ENCODE peak calls at places on chromosomes 6 and 20, in six cellular contexts. Q, H, U, Y, E and M are unnamed samples.

GRCh38 chr6:169288591-169288990 is 34.9 kb upstream of the THBS2 start:
- DNase-seq in Q (no peak), H (peak; percentile 31), Y (no peak), U (no peak), E (no peak), M (no peak)

GRCh38 chr6:33577106-33577535 is 3.0 kb downstream of the BAK1 start:
- DNase-seq in U (no peak), Y (no peak), H (peak; percentile 53), E (peak; percentile 70), Q (peak; percentile 90), M (no peak)

GRCh38 chr6:94501546-94501945 is 1075.8 kb upstream of the MANEA start:
- DNase-seq in Y (no peak), H (no peak), E (no peak), U (no peak), Q (no peak), M (no peak)

GRCh38 chr6:146028250-146028789 is 542 bp upstream of the GRM1 start:
- DNase-seq in E (peak; percentile 63), U (peak; percentile 82), H (peak; percentile 48), Y (peak; percentile 22), Q (peak; percentile 78), M (peak; percentile 14)

GRCh38 chr20:35283441-35284266 is 918 bp downstream of the EIF6 start:
- DNase-seq in H (no peak), E (no peak), Y (no peak), U (no peak), Q (no peak), M (no peak)

GRCh38 chr6:1686117-1687098 is 76.7 kb downstream of the FOXC1 start:
- DNase-seq in E (no peak), Y (no peak), H (peak; percentile 21), U (no peak), Q (no peak), M (peak; percentile 96)

GRCh38 chr20:41507851-41508250 is 110.3 kb downstream of the CHD6 start:
- DNase-seq in U (no peak), Y (no peak), H (no peak), Q (no peak), E (no peak), M (no peak)

GRCh38 chr20:54085910-54086309 is 15.5 kb upstream of the BCAS1 start:
- DNase-seq in E (no peak), H (no peak), Q (no peak), U (no peak), Y (no peak), M (no peak)

GRCh38 chr6:21022343-21023107 is 488.3 kb downstream of the CDKAL1 start:
- DNase-seq in U (peak; percentile 28), E (peak; percentile 48), Q (no peak), Y (no peak), H (no peak), M (no peak)

GRCh38 chr6:125114248-125114858 is 39.2 kb upstream of the TPD52L1 start:
- DNase-seq in H (no peak), Y (peak; percentile 92), E (no peak), U (no peak), Q (no peak), M (no peak)

GRCh38 chr6:168087436-168088160 is 8.6 kb upstream of the FRMD1 start:
- DNase-seq in U (no peak), Y (no peak), H (no peak), Q (no peak), E (no peak), M (no peak)

GRCh38 chr6:11094411-11094851 is 797 bp downstream of the SMIM13 start:
- DNase-seq in U (peak; percentile 54), H (peak; percentile 41), E (peak; percentile 49), Y (peak; percentile 29), Q (peak; percentile 88), M (peak; percentile 0)

GRCh38 chr6:163764565-163764964 is 350.0 kb downstream of the QKI start:
- DNase-seq in Y (no peak), H (no peak), U (no peak), E (no peak), Q (no peak), M (peak; percentile 23)

GRCh38 chr20:58407201-58407873 is 18.3 kb downstream of the VAPB start:
- DNase-seq in U (no peak), Y (no peak), Q (no peak), H (no peak), E (no peak), M (no peak)

GRCh38 chr6:43593938-43594337 is 18.0 kb downstream of the POLH start:
- DNase-seq in H (no peak), Y (no peak), Q (no peak), E (no peak), U (no peak), M (no peak)

GRCh38 chr6:132693478-132693877 is 20.4 kb downstream of the VNN1 start:
- DNase-seq in Q (no peak), U (no peak), H (no peak), E (no peak), Y (no peak), M (no peak)

GRCh38 chr20:35339007-35339406 is 46.8 kb upstream of the FAM83C start:
- DNase-seq in H (no peak), U (no peak), Q (no peak), E (no peak), Y (no peak), M (peak; percentile 82)

GRCh38 chr20:57781901-57782300 is 72.1 kb upstream of the PMEPA1 start:
- DNase-seq in E (no peak), Y (no peak), Q (peak; percentile 41), U (peak; percentile 20), H (no peak), M (no peak)

GRCh38 chr6:54681987-54682386 is 164.6 kb upstream of the FAM83B start:
- DNase-seq in H (no peak), U (no peak), Q (no peak), Y (no peak), E (no peak), M (peak; percentile 30)

GRCh38 chr6:111076024-111076680 is 11.2 kb upstream of the SLC16A10 start:
- DNase-seq in E (no peak), Y (no peak), U (no peak), Q (no peak), H (no peak), M (no peak)

GRCh38 chr6:15493437-15494168 is 169.2 kb downstream of the DTNBP1 start:
- DNase-seq in U (peak; percentile 58), Q (no peak), Y (no peak), H (no peak), E (no peak), M (no peak)

GRCh38 chr20:346640-347316 is at the start of gene NRSN2:
- DNase-seq in E (peak; percentile 65), Q (peak; percentile 87), U (peak; percentile 66), H (peak; percentile 70), Y (no peak), M (no peak)

GRCh38 chr6:67121115-67121514 is 1414.1 kb upstream of the EYS start:
- DNase-seq in Q (no peak), E (no peak), Y (no peak), U (no peak), H (no peak), M (no peak)

DNA sequence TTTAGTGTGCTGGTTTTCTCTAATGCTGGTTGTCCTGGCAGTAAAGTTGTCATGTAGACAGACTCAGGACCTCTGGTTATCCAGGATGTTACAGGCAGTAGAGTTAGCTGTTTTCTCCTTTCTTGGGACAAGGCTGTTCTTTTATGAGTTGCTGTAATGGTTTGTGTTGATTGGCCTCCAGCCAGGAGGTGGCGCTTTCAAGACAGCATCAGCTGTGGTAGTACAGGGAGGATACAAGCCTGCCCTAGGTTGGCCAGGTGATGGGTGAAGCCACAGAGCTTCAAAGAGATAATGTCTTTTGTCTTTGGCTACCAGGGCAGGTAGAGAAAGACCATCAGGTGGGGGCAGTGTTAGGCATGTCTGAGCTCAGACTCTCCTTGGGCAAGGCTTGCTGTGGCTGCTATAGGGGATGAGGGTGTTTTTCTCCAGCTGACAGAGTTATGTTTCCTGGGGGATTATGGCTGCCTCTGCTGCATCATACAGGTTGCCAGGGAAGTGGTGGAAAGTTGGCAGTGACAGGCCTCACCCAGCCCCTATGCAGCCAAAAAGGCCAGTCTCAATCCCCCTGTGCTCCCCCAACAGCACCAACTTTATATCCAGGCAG is 127.2 kb upstream of the TAB2 start:
- DNase-seq in H (peak; percentile 20), Q (peak; percentile 88), U (peak; percentile 84), E (no peak), Y (no peak), M (no peak)
- TF ChIP-seq CTCF in H (no peak), Q (peak; percentile 42), U (peak; percentile 78), E (no peak), Y (no peak), M (no peak)

GRCh38 chr20:4524307-4524706 is 197.4 kb upstream of the PRND start:
- DNase-seq in U (no peak), E (no peak), H (no peak), Y (no peak), Q (no peak), M (no peak)
- TF ChIP-seq CTCF in U (no peak), E (no peak), H (no peak), Y (no peak), Q (no peak), M (no peak)

GRCh38 chr20:47063808-47064207 is 169.2 kb downstream of the EYA2 start:
- DNase-seq in Q (no peak), U (no peak), Y (no peak), E (no peak), H (no peak), M (no peak)
- TF ChIP-seq CTCF in Q (no peak), U (peak; percentile 47), Y (no peak), E (no peak), H (no peak), M (no peak)

GRCh38 chr20:59515013-59515905 is 89.1 kb upstream of the PHACTR3 start:
- DNase-seq in H (peak; percentile 69), U (peak; percentile 87), Q (no peak), E (peak; percentile 55), Y (peak; percentile 65), M (no peak)
- TF ChIP-seq CTCF in H (peak; percentile 93), U (peak; percentile 93), Q (peak; percentile 72), E (peak; percentile 88), Y (peak; percentile 59), M (peak; percentile 86)

GRCh38 chr6:138278326-138278725 is 60.0 kb upstream of the PBOV1 start:
- DNase-seq in H (no peak), Q (no peak), E (no peak), Y (no peak), U (peak; percentile 49), M (no peak)
- TF ChIP-seq CTCF in H (peak; percentile 62), Q (no peak), E (no peak), Y (no peak), U (peak; percentile 53), M (peak; percentile 25)

DNA sequence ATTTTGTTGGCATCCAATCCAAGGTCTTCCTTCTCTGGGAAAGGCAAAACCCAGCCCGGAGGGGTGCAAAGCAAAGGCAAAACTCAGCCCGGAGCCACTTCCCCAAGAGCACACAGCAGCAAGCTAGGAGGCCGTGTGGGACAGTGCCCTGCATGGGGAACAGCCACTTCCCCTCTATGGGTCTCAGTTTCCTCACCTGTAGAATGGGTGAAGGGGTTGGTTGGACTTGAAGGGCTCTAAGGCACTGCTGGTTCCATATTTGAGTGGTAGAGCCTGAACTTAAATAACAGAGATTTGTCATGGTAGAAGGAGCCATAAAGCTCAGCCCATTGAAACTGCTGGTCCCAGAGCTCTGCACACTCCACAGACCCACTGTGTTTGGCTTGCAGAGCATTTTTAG is 51.3 kb upstream of the CCDC167 start:
- DNase-seq in Q (no peak), Y (no peak), E (no peak), U (no peak), H (no peak), M (no peak)
- TF ChIP-seq CTCF in Q (no peak), Y (no peak), E (no peak), U (no peak), H (no peak), M (no peak)

DNA sequence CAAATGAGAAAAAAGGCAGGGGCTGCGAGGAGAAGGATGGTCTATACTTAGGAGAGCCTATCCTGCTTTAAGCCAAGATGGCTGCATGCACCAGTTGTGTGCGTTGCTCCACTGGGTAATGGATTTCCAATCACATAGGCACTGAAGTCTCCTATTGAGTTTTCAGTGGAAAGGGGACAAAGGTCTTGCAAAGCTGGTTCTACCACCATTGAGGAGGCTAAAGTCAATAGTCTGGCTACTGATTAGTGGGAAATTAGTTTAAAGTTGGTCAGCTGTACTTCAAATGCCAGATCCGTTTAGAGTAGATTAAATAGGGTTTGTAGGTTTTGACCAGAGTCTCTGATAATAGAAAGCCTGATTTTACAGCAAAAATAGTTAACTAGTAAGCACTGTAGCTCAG is 104.9 kb downstream of the SESN1 start:
- DNase-seq in H (no peak), Q (no peak), U (no peak), Y (no peak), E (peak; percentile 57), M (no peak)
- TF ChIP-seq CTCF in H (no peak), Q (no peak), U (no peak), Y (no peak), E (no peak), M (no peak)